ENCODE peak calls at places on chromosomes 7 and 10, in nine cellular contexts. One of them, this sample, is unnamed.

GRCh38 chr10:86403183-86403797 is 36.7 kb upstream of the GRID1 start:
- DNase-seq in RWPE1: no peak
- DNase-seq in stimulated activated CD4-positive, alpha-beta T cell treated with anti-CD3 and anti-CD28 coated beads, Interleukin-1b, Interleukin-23, amount 100 ng/mL, for 4 hours: no peak
- DNase-seq in activated T-helper 1 cell treated with anti-CD3 and anti-CD28 coated beads, Interleukin-12 subunit alpha, Interleukin-12 subunit beta, Interleukin-2, Interleukin-4 antibody, amounts not matched to agents 30 ng/mL and 10 ng/mL and 1 ng/mL, durations not matched to agents 14 hours and 24 hours and 36 hours: no peak
- DNase-seq in substantia nigra: no peak
- DNase-seq in B cell: no peak
- DNase-seq in kidney glomerular epithelial cell: peak; percentile 35
- DNase-seq in caudate nucleus: no peak
- DNase-seq in DMS153: no peak
- DNase-seq in this sample: no peak

GRCh38 chr10:101974091-101974799 is 81.7 kb downstream of the ARMH3 start:
- DNase-seq in stimulated activated CD4-positive, alpha-beta T cell treated with anti-CD3 and anti-CD28 coated beads, Interleukin-1b, Interleukin-23, amount 100 ng/mL, for 4 hours: no peak
- DNase-seq in DMS153: no peak
- DNase-seq in kidney glomerular epithelial cell: no peak
- DNase-seq in B cell: no peak
- DNase-seq in RWPE1: no peak
- DNase-seq in activated T-helper 1 cell treated with anti-CD3 and anti-CD28 coated beads, Interleukin-12 subunit alpha, Interleukin-12 subunit beta, Interleukin-2, Interleukin-4 antibody, amounts not matched to agents 30 ng/mL and 10 ng/mL and 1 ng/mL, durations not matched to agents 14 hours and 24 hours and 36 hours: no peak
- DNase-seq in caudate nucleus: no peak
- DNase-seq in substantia nigra: no peak
- DNase-seq in this sample: no peak

GRCh38 chr7:27099224-27099838 is 3.2 kb downstream of the HOXA2 start:
- DNase-seq in activated T-helper 1 cell treated with anti-CD3 and anti-CD28 coated beads, Interleukin-12 subunit alpha, Interleukin-12 subunit beta, Interleukin-2, Interleukin-4 antibody, amounts not matched to agents 30 ng/mL and 10 ng/mL and 1 ng/mL, durations not matched to agents 14 hours and 24 hours and 36 hours: no peak
- DNase-seq in kidney glomerular epithelial cell: no peak
- DNase-seq in B cell: no peak
- DNase-seq in DMS153: no peak
- DNase-seq in stimulated activated CD4-positive, alpha-beta T cell treated with anti-CD3 and anti-CD28 coated beads, Interleukin-1b, Interleukin-23, amount 100 ng/mL, for 4 hours: no peak
- DNase-seq in caudate nucleus: no peak
- DNase-seq in substantia nigra: no peak
- DNase-seq in RWPE1: no peak
- DNase-seq in this sample: no peak

GRCh38 chr10:61832866-61833481 is 68.5 kb upstream of the ARID5B start:
- DNase-seq in DMS153: no peak
- DNase-seq in stimulated activated CD4-positive, alpha-beta T cell treated with anti-CD3 and anti-CD28 coated beads, Interleukin-1b, Interleukin-23, amount 100 ng/mL, for 4 hours: no peak
- DNase-seq in RWPE1: no peak
- DNase-seq in activated T-helper 1 cell treated with anti-CD3 and anti-CD28 coated beads, Interleukin-12 subunit alpha, Interleukin-12 subunit beta, Interleukin-2, Interleukin-4 antibody, amounts not matched to agents 30 ng/mL and 10 ng/mL and 1 ng/mL, durations not matched to agents 14 hours and 24 hours and 36 hours: no peak
- DNase-seq in B cell: no peak
- DNase-seq in substantia nigra: no peak
- DNase-seq in caudate nucleus: no peak
- DNase-seq in kidney glomerular epithelial cell: no peak
- DNase-seq in this sample: peak; percentile 25

GRCh38 chr10:102470579-102471546 is 19.5 kb upstream of the C10orf95 start:
- DNase-seq in caudate nucleus: no peak
- DNase-seq in RWPE1: no peak
- DNase-seq in DMS153: no peak
- DNase-seq in B cell: no peak
- DNase-seq in activated T-helper 1 cell treated with anti-CD3 and anti-CD28 coated beads, Interleukin-12 subunit alpha, Interleukin-12 subunit beta, Interleukin-2, Interleukin-4 antibody, amounts not matched to agents 30 ng/mL and 10 ng/mL and 1 ng/mL, durations not matched to agents 14 hours and 24 hours and 36 hours: no peak
- DNase-seq in kidney glomerular epithelial cell: no peak
- DNase-seq in stimulated activated CD4-positive, alpha-beta T cell treated with anti-CD3 and anti-CD28 coated beads, Interleukin-1b, Interleukin-23, amount 100 ng/mL, for 4 hours: no peak
- DNase-seq in substantia nigra: no peak
- DNase-seq in this sample: no peak

GRCh38 chr7:74069790-74070618 is 13.6 kb upstream of the LIMK1 start:
- DNase-seq in caudate nucleus: no peak
- DNase-seq in kidney glomerular epithelial cell: no peak
- DNase-seq in B cell: no peak
- DNase-seq in DMS153: no peak
- DNase-seq in substantia nigra: no peak
- DNase-seq in stimulated activated CD4-positive, alpha-beta T cell treated with anti-CD3 and anti-CD28 coated beads, Interleukin-1b, Interleukin-23, amount 100 ng/mL, for 4 hours: no peak
- DNase-seq in RWPE1: no peak
- DNase-seq in activated T-helper 1 cell treated with anti-CD3 and anti-CD28 coated beads, Interleukin-12 subunit alpha, Interleukin-12 subunit beta, Interleukin-2, Interleukin-4 antibody, amounts not matched to agents 30 ng/mL and 10 ng/mL and 1 ng/mL, durations not matched to agents 14 hours and 24 hours and 36 hours: no peak
- DNase-seq in this sample: no peak

GRCh38 chr7:138460649-138461607 is 869 bp downstream of the TRIM24 start:
- DNase-seq in DMS153: peak; percentile 35
- DNase-seq in substantia nigra: peak; percentile 28
- DNase-seq in kidney glomerular epithelial cell: peak; percentile 50
- DNase-seq in activated T-helper 1 cell treated with anti-CD3 and anti-CD28 coated beads, Interleukin-12 subunit alpha, Interleukin-12 subunit beta, Interleukin-2, Interleukin-4 antibody, amounts not matched to agents 30 ng/mL and 10 ng/mL and 1 ng/mL, durations not matched to agents 14 hours and 24 hours and 36 hours: peak; percentile 54
- DNase-seq in caudate nucleus: peak; percentile 33
- DNase-seq in RWPE1: peak; percentile 34
- DNase-seq in B cell: peak; percentile 76
- DNase-seq in stimulated activated CD4-positive, alpha-beta T cell treated with anti-CD3 and anti-CD28 coated beads, Interleukin-1b, Interleukin-23, amount 100 ng/mL, for 4 hours: peak; percentile 38
- DNase-seq in this sample: peak; percentile 22

GRCh38 chr10:76555271-76555670 is 1082.3 kb downstream of the KCNMA1 start:
- DNase-seq in kidney glomerular epithelial cell: no peak
- DNase-seq in caudate nucleus: no peak
- DNase-seq in RWPE1: no peak
- DNase-seq in activated T-helper 1 cell treated with anti-CD3 and anti-CD28 coated beads, Interleukin-12 subunit alpha, Interleukin-12 subunit beta, Interleukin-2, Interleukin-4 antibody, amounts not matched to agents 30 ng/mL and 10 ng/mL and 1 ng/mL, durations not matched to agents 14 hours and 24 hours and 36 hours: no peak
- DNase-seq in DMS153: no peak
- DNase-seq in stimulated activated CD4-positive, alpha-beta T cell treated with anti-CD3 and anti-CD28 coated beads, Interleukin-1b, Interleukin-23, amount 100 ng/mL, for 4 hours: no peak
- DNase-seq in substantia nigra: no peak
- DNase-seq in B cell: no peak
- DNase-seq in this sample: no peak

GRCh38 chr7:43077732-43078391 is 34.6 kb upstream of the HECW1 start:
- DNase-seq in RWPE1: peak; percentile 13
- DNase-seq in substantia nigra: no peak
- DNase-seq in stimulated activated CD4-positive, alpha-beta T cell treated with anti-CD3 and anti-CD28 coated beads, Interleukin-1b, Interleukin-23, amount 100 ng/mL, for 4 hours: no peak
- DNase-seq in caudate nucleus: no peak
- DNase-seq in DMS153: no peak
- DNase-seq in activated T-helper 1 cell treated with anti-CD3 and anti-CD28 coated beads, Interleukin-12 subunit alpha, Interleukin-12 subunit beta, Interleukin-2, Interleukin-4 antibody, amounts not matched to agents 30 ng/mL and 10 ng/mL and 1 ng/mL, durations not matched to agents 14 hours and 24 hours and 36 hours: no peak
- DNase-seq in B cell: no peak
- DNase-seq in kidney glomerular epithelial cell: no peak
- DNase-seq in this sample: peak; percentile 67

GRCh38 chr7:1024876-1025746 is 19.2 kb upstream of the GPR146 start:
- DNase-seq in DMS153: no peak
- DNase-seq in substantia nigra: no peak
- DNase-seq in caudate nucleus: no peak
- DNase-seq in RWPE1: no peak
- DNase-seq in stimulated activated CD4-positive, alpha-beta T cell treated with anti-CD3 and anti-CD28 coated beads, Interleukin-1b, Interleukin-23, amount 100 ng/mL, for 4 hours: no peak
- DNase-seq in kidney glomerular epithelial cell: no peak
- DNase-seq in B cell: no peak
- DNase-seq in activated T-helper 1 cell treated with anti-CD3 and anti-CD28 coated beads, Interleukin-12 subunit alpha, Interleukin-12 subunit beta, Interleukin-2, Interleukin-4 antibody, amounts not matched to agents 30 ng/mL and 10 ng/mL and 1 ng/mL, durations not matched to agents 14 hours and 24 hours and 36 hours: no peak
- DNase-seq in this sample: no peak

GRCh38 chr10:45495438-45496152 is 121.6 kb downstream of the ALOX5 start:
- DNase-seq in DMS153: no peak
- DNase-seq in kidney glomerular epithelial cell: peak; percentile 25
- DNase-seq in caudate nucleus: no peak
- DNase-seq in substantia nigra: no peak
- DNase-seq in activated T-helper 1 cell treated with anti-CD3 and anti-CD28 coated beads, Interleukin-12 subunit alpha, Interleukin-12 subunit beta, Interleukin-2, Interleukin-4 antibody, amounts not matched to agents 30 ng/mL and 10 ng/mL and 1 ng/mL, durations not matched to agents 14 hours and 24 hours and 36 hours: no peak
- DNase-seq in RWPE1: no peak
- DNase-seq in B cell: no peak
- DNase-seq in stimulated activated CD4-positive, alpha-beta T cell treated with anti-CD3 and anti-CD28 coated beads, Interleukin-1b, Interleukin-23, amount 100 ng/mL, for 4 hours: no peak
- DNase-seq in this sample: peak; percentile 29

This sample was measured in NCI-H226.